ENCODE peak calls at places on chromosome 7, in eight cellular contexts. W, H, J, E, T, L, F and I are unnamed samples.
A peak's percentile ranks its signal among the peaks of the same experiment; 100 is the strongest.

GRCh38 chr7:130356121-130356759 is 11.6 kb downstream of the CPA5 start:
- DNase-seq in W (peak; percentile 67), H (peak; percentile 86), J (peak; percentile 72), E (no peak), T (peak; percentile 68), L (peak; percentile 100), F (no peak), I (peak; percentile 95)

GRCh38 chr7:87599336-87599735 is 1.3 kb downstream of the ABCB1 start:
- DNase-seq in W (no peak), H (no peak), J (no peak), E (no peak), T (no peak), L (peak; percentile 21), F (peak; percentile 75), I (no peak)

GRCh38 chr7:95045236-95045923 is 138.0 kb downstream of the PPP1R9A start:
- DNase-seq in W (no peak), H (no peak), J (peak; percentile 31), E (no peak), T (no peak), L (peak; percentile 27), F (no peak), I (no peak)

GRCh38 chr7:26013551-26014083 is 138.4 kb upstream of the NFE2L3 start:
- DNase-seq in W (no peak), H (no peak), J (no peak), E (no peak), T (no peak), L (peak; percentile 0), F (no peak), I (peak; percentile 27)

GRCh38 chr7:43071604-43072003 is 40.8 kb upstream of the HECW1 start:
- DNase-seq in W (peak; percentile 49), H (no peak), J (peak; percentile 88), E (no peak), T (peak; percentile 12), L (no peak), F (no peak), I (no peak)

GRCh38 chr7:147535619-147536200 is 1054.9 kb upstream of the C7orf33 start:
- DNase-seq in W (no peak), H (peak; percentile 45), J (no peak), E (no peak), T (no peak), L (peak; percentile 12), F (no peak), I (no peak)

GRCh38 chr7:123190109-123190831 is 9.5 kb downstream of the SLC13A1 start:
- DNase-seq in W (no peak), H (no peak), J (no peak), E (no peak), T (no peak), L (no peak), F (peak; percentile 52), I (no peak)

GRCh38 chr7:56483153-56483552 is 366.9 kb upstream of the NUPR2 start:
- DNase-seq in W (no peak), H (no peak), J (no peak), E (no peak), T (no peak), L (no peak), F (no peak), I (no peak)

GRCh38 chr7:30379131-30379530 is 94.7 kb downstream of the ZNRF2 start:
- DNase-seq in W (no peak), H (peak; percentile 35), J (no peak), E (no peak), T (no peak), L (peak; percentile 42), F (no peak), I (no peak)

GRCh38 chr7:74334026-74334425 is 44.8 kb downstream of the CLIP2 start:
- DNase-seq in W (no peak), H (peak; percentile 17), J (no peak), E (no peak), T (no peak), L (peak; percentile 68), F (no peak), I (no peak)

GRCh38 chr7:537911-538634 is 18.4 kb upstream of the PDGFA start:
- DNase-seq in W (peak; percentile 37), H (peak; percentile 64), J (no peak), E (peak; percentile 89), T (peak; percentile 83), L (peak; percentile 93), F (no peak), I (no peak)

GRCh38 chr7:41503438-41503837 is 199.5 kb downstream of the INHBA start:
- DNase-seq in W (no peak), H (no peak), J (no peak), E (no peak), T (no peak), L (peak; percentile 40), F (no peak), I (no peak)

GRCh38 chr7:79778786-79779382 is 325.4 kb upstream of the MAGI2 start:
- DNase-seq in W (no peak), H (peak; percentile 90), J (no peak), E (no peak), T (no peak), L (peak; percentile 93), F (no peak), I (peak; percentile 77)

DNA sequence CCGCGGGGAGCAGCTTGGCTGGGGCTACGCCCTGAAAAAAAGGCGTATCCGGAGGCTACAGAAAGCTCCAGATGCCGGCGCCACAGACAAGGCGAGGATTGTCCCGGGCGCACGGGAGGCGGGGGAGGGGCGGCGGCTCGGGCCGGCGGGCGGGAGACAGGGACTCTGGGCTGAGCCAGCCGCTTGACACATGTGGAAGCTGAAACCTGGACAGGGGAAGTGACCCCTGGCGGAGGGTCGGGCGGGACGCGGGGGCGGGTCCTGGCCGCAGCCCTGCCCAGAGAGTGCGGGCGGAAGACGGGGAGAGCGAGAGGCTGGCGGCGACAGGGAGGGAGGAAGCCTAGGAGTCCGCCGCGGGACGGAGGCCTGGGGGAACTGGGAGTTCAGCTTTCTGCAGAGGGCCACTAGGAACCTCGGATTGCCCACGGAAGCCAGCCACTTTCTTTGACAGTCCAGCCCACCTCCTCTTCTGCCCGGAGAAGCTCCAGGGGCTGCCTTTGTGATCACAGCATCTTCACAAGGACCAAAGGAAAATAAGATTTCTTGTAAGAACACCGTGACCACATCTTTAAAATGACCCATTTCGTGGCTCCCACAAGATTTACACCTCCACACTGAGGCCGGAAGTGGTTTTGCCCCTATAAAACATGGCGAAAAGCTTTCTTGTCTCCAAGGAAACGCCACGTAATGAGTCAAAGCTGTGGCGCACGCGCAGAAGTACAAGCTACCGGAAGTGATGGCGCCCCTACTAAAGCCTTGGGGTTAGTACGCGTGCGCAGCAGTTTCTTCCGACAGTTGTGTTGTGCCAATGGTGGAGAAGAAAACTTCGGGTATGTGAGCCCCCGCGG is at the start of the genes PLOD3 and ZNHIT1:
- DNase-seq in W (peak; percentile 95), H (peak; percentile 93), J (peak; percentile 96), E (peak; percentile 96), T (peak; percentile 96), L (peak; percentile 93), F (peak; percentile 99), I (peak; percentile 97)
- TF ChIP-seq CTCF in W (no peak), H (no peak), J (no peak), E (peak; percentile 16), T (peak; percentile 15), L (no peak), F (peak; percentile 15), I (no peak)

GRCh38 chr7:7183061-7183832 is 903 bp downstream of the C1GALT1 start:
- DNase-seq in W (peak; percentile 53), H (no peak), J (peak; percentile 56), E (peak; percentile 87), T (no peak), L (peak; percentile 33), F (peak; percentile 55), I (no peak)

GRCh38 chr7:7183833-7184463 is 1.6 kb downstream of the C1GALT1 start:
- DNase-seq in W (no peak), H (no peak), J (no peak), E (no peak), T (no peak), L (peak; percentile 46), F (peak; percentile 15), I (no peak)

GRCh38 chr7:7181519-7182155 is 707 bp upstream of the C1GALT1 start:
- DNase-seq in W (peak; percentile 9), H (no peak), J (peak; percentile 30), E (peak; percentile 67), T (peak; percentile 32), L (peak; percentile 53), F (peak; percentile 51), I (no peak)

GRCh38 chr7:7180725-7181428 is 1.5 kb upstream of the C1GALT1 start:
- DNase-seq in W (no peak), H (no peak), J (no peak), E (no peak), T (no peak), L (no peak), F (no peak), I (no peak)

GRCh38 chr7:7182156-7183060 is at the start of gene C1GALT1:
- DNase-seq in W (peak; percentile 98), H (peak; percentile 88), J (peak; percentile 98), E (peak; percentile 99), T (peak; percentile 93), L (peak; percentile 98), F (peak; percentile 94), I (peak; percentile 96)
- TF ChIP-seq CTCF in W (peak; percentile 54), H (peak; percentile 51), J (no peak), E (peak; percentile 42), T (peak; percentile 42), L (peak; percentile 64), F (peak; percentile 49), I (peak; percentile 57)

DNA sequence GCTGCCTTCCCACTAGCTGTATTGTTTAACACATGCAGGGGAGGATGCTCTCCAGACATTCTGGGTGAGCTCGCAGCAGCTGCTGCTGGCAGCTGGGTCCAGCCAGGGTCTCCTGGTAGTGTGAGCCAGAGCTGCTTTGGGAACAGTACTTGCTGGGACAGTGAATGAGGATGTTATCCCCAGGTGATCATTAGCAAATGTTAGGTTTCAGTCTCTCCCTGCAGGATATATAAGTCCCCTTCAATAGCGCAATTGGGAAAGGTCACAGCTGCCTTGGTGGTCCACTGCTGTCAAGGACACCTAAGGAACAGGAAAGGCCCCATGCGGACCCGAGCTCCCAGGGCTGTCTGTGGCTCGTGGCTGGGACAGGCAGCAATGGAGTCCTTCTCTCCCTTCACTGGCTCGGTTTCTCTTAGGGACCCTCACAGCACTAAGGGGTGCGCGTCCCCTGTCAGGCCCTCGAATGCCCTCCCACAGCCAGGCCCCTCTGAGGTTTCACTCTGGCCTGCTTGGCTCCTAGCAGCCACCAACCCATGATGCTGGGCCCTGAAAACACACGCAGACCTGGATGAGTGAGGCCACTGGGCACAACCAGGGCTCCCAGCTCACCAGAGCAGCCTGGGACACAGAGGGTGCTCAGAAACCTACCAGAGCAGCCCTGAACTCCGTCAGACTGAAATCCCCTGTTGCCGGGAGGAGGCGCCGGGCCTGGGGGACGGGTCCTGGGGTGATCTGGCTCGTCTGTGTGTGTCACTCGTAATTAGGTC is 173.0 kb upstream of the LANCL2 start:
- DNase-seq in W (no peak), H (no peak), J (no peak), E (peak; percentile 48), T (no peak), L (peak; percentile 24), F (no peak), I (no peak)
- TF ChIP-seq CTCF in W (no peak), H (peak; percentile 28), J (no peak), E (no peak), T (no peak), L (peak; percentile 21), F (no peak), I (peak; percentile 18)

DNA sequence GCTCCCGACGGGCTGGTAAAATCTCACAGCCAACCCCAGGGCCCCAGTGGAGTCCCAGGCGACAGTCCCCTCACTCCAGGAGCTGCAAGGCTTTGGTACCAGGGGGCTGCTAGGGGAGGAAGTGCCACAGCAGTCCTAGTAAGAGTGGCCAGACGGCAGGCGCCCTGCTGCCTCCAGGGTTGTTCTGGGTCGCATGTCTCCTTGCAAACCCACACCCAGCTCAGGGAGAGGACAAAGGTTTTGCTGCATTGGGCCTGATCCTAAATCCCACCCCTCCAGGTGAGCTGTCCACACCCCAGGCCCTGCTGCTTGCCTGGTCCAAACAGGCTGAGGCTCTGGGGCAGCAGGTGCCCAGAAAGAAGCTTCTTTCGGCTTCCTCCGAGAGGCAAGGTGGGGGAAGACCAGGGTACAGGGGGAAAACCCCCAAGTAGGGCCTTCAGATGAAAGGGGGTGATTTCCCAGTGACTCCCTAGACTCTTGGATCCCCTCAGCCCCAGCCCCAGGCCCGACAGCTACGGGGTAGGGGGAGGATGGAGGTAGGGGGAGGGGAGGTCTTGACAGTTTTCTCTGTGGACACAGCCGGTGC is 4.2 kb upstream of the KCP start:
- DNase-seq in W (no peak), H (no peak), J (no peak), E (peak; percentile 59), T (no peak), L (no peak), F (peak; percentile 80), I (no peak)
- TF ChIP-seq CTCF in W (no peak), H (no peak), J (no peak), E (no peak), T (no peak), L (no peak), F (no peak), I (no peak)